ENCODE peak calls at places on chromosomes 7 and 10, in five cellular contexts. C is HepG2, A is GM12878, E is H1, J is K562. L is an unnamed sample.

GRCh38 chr7:95780665-95781064 is 8.3 kb downstream of the DYNC1I1 start:
- DNase-seq in E (no peak), J (no peak), C (no peak), A (no peak), L (no peak)

GRCh38 chr10:48792687-48793096 is 108.0 kb downstream of the WDFY4 start:
- DNase-seq in E (no peak), A (no peak), C (no peak), J (no peak), L (no peak)

GRCh38 chr7:49187543-49188268 is 263.4 kb downstream of the CDC14C start:
- DNase-seq in E (no peak), C (no peak), A (no peak), J (no peak), L (no peak)

GRCh38 chr10:11177926-11178453 is 160.3 kb downstream of the CELF2 start:
- DNase-seq in J (peak; percentile 46), E (no peak), A (no peak), C (no peak), L (no peak)

GRCh38 chr10:12327476-12327875 is 21.9 kb upstream of the CAMK1D start:
- DNase-seq in J (no peak), C (no peak), E (no peak), A (no peak), L (no peak)

GRCh38 chr7:28714452-28715120 is 243.5 kb downstream of the TRIL start:
- DNase-seq in C (no peak), A (no peak), E (no peak), J (no peak), L (no peak)

GRCh38 chr10:116654816-116655215 is 34.1 kb downstream of the PNLIPRP2 start:
- DNase-seq in E (no peak), A (no peak), J (no peak), C (peak; percentile 19), L (peak; percentile 44)

GRCh38 chr10:5559642-5560141 is 34.9 kb downstream of the CALML3 start:
- DNase-seq in J (no peak), C (no peak), E (no peak), A (no peak), L (no peak)

GRCh38 chr7:141785711-141786552 is 4.1 kb upstream of the TAS2R5 start:
- DNase-seq in A (peak; percentile 8), J (peak; percentile 74), C (peak; percentile 42), E (no peak), L (peak; percentile 36)

GRCh38 chr7:72283309-72283708 is 128.8 kb downstream of the CALN1 start:
- DNase-seq in E (no peak), J (peak; percentile 36), C (no peak), A (no peak), L (no peak)

DNA sequence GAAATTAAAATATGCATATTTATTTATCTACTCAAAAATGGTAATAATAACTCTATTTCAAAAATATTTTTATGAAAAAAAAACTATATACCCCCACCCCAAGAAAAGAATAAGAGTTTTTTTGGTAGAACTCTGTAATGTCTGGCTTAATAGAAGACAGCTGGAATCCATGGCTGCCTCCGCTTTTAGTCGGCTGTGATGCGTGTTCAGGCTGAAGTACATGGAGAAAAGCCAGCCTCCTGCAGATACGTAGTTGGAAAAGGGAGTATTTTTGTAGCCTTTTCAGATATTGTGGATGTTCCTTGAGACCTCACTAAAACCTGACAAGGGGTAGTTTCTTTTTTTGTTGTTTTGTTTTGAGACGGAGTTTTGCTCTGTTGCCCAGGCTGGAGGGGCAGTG is 10.0 kb downstream of the FOXK1 start:
- DNase-seq in J (no peak), E (no peak), C (no peak), A (no peak), L (no peak)
- TF ChIP-seq SP1 in J (no peak), E (no peak), C (no peak), A (no peak), L (no peak)

DNA sequence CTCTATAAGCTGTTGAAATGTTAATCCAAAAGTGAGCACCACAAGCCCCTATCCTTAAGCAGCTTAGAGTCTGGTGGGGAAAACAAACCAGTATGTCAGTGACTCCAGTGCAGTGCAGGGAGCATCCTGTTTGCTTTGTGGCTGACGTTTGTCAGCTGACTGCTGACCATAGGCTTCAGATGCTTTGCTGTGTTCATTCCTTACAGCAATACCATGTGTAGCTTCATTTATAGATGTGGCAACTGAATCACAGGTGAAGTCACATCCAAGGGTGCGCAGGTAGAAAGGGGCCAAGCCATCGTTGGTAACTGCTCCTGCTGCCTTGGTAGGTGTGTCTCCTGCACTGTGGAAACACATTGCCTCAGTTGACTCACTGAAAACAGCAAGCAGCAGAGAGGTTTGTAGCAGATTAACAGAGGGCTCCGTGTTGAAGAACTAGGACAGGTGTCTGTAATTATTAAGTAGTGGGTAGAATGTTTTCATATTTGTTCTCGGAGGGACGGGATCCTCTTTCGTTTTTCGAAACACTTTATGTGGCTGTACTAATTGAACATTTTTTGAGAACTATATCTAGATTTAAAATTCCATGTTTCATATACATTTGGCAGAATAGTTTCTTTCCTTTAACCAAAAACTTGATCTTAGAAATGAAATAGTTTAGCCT is 2.0 kb downstream of the INSIG1 start:
- DNase-seq in E (no peak), C (no peak), A (no peak), J (peak; percentile 32), L (no peak)
- TF ChIP-seq JUND in E (no peak), C (no peak), A (no peak), J (no peak), L (no peak)

GRCh38 chr10:86087716-86088115 is 278.9 kb downstream of the GRID1 start:
- DNase-seq in J (peak; percentile 17), C (no peak), A (no peak), E (no peak), L (no peak)
- TF ChIP-seq SP1 in J (no peak), C (no peak), A (no peak), E (no peak), L (no peak)

GRCh38 chr7:113256883-113257531 is 138.7 kb upstream of the SMIM30 start:
- DNase-seq in E (no peak), A (no peak), C (no peak), J (no peak), L (no peak)
- TF ChIP-seq JUND in E (no peak), A (no peak), C (no peak), J (no peak), L (no peak)

GRCh38 chr7:144390481-144390880 is 13.0 kb downstream of the NOBOX start:
- DNase-seq in E (peak; percentile 33), A (no peak), C (no peak), J (no peak), L (no peak)
- TF ChIP-seq SP1 in E (no peak), A (no peak), C (no peak), J (no peak), L (no peak)

GRCh38 chr10:124967255-124967654 is 25.3 kb downstream of the ZRANB1 start:
- DNase-seq in J (no peak), C (no peak), A (no peak), E (no peak), L (no peak)

GRCh38 chr10:124974131-124974530 is 32.2 kb downstream of the ZRANB1 start:
- DNase-seq in J (no peak), C (no peak), E (no peak), A (no peak), L (no peak)

GRCh38 chr10:124975977-124976514 is 34.1 kb downstream of the ZRANB1 start:
- DNase-seq in E (no peak), A (peak; percentile 48), J (no peak), C (no peak), L (no peak)

GRCh38 chr10:124972637-124973036 is 30.7 kb downstream of the ZRANB1 start:
- DNase-seq in C (no peak), J (no peak), A (no peak), E (no peak), L (no peak)

GRCh38 chr10:124971276-124971675 is 29.4 kb downstream of the ZRANB1 start:
- DNase-seq in A (peak; percentile 51), J (no peak), C (no peak), E (no peak), L (no peak)
- TF ChIP-seq JUND in A (no peak), J (no peak), C (no peak), E (no peak), L (no peak)

DNA sequence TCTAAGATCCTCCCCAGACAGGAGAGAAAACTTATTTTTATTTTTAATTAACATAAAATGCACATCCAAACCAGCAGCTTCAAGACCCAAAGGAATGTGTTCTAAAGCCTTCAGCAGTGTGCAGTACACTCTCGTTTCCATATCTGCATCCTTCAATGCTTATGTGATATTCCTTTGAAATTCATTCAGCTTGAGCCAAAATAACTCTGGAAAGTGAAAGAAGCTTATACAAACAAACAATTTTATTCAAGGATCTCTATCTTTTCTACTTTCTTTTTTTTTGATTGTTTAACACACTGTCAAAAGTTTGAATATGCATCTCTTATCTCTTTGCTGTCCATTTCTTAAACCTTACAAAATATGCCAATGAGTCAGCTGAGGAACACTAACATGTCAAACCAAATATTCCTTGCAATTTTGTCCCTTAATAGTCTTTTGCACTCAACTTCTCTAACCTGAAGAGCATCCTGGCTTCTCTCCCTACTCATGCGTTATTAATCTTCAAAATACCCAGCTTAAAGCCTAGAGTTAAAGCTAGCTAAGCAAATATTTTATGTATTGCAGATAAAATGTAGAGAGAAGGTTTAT is 124.3 kb downstream of the THSD7A start:
- DNase-seq in A (no peak), C (no peak), E (no peak), J (no peak), L (no peak)
- TF ChIP-seq SP1 in A (no peak), C (no peak), E (no peak), J (no peak), L (no peak)

DNA sequence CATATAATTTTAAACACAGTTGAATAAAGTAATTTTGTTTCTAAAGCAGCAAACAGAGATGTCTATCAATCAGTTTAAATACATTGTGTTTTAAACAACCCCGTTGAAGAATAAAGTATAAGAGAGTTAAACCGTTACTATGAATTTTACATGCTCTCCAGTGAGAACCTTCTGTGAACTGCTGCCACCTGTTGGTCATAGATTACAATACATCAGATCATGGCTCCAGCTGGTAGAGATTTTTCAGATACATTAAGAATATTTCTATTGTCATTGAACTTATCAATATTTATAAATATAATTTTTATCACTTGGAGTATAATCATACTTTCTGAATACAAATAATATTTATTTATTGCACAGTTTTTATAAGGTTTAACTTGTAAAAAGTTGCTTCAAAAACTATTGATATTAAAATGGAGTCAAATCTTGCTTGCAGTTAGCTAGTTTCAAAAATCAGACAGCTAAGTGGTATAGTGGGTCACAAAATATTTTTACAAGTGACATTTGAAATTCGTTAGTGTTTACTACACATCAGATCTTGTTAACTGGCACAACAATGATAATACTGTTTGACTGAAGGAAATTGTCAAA is 561.1 kb upstream of the PHF14 start:
- DNase-seq in A (no peak), E (no peak), J (peak; percentile 58), C (peak; percentile 30), L (peak; percentile 16)
- TF ChIP-seq JUND in A (no peak), E (no peak), J (no peak), C (no peak), L (no peak)

DNA sequence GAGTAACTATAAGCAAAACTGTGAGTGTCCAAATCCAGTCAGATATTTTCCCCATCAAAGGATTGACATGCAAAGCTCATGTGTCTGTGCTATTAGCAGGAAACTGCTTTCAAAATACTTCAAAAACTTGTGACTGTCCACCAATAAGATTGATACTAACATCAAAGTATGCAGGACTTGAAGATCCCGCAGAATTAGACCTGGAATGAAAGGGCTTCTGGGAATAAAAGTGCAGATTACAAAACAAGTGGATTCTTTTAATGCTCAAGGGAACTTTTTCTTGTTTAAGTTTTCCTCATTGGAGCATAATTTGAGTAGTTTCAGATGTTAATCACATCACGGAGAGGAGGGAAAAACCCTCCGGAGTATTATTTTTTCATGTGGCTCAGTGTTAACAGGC is 33.8 kb upstream of the MKX start:
- DNase-seq in C (no peak), J (no peak), A (no peak), E (no peak), L (no peak)
- TF ChIP-seq SP1 in C (no peak), J (no peak), A (no peak), E (no peak), L (no peak)

GRCh38 chr7:4850262-4850795 is 11.5 kb downstream of the PAPOLB start:
- DNase-seq in C (no peak), E (no peak), A (no peak), J (no peak), L (no peak)
- TF ChIP-seq JUND in C (no peak), E (no peak), A (no peak), J (no peak), L (no peak)

L was measured in HCT116.